ENCODE peak calls at places on chromosomes 11 and 22, in five cellular contexts. B is transverse colon, K is spleen, N is H1, W is endothelial cell of umbilical vein. E is an unnamed sample.

GRCh38 chr11:117300301-117300700 is 9.2 kb downstream of the BACE1-AS start:
- DNase-seq in B (peak), K (no peak), W (no peak), N (no peak), E (no peak)

GRCh38 chr22:33332538-33332937 is 274.4 kb upstream of the SYN3 start:
- DNase-seq in N (no peak), W (no peak), B (peak), K (no peak), E (peak)

GRCh38 chr11:100910808-100911207 is 218.8 kb downstream of the PGR start:
- DNase-seq in B (no peak), W (no peak), N (no peak), K (no peak), E (no peak)

GRCh38 chr11:112247198-112247597 is 13.5 kb downstream of the PLET1 start:
- DNase-seq in K (no peak), B (no peak), N (no peak), W (no peak), E (no peak)

GRCh38 chr11:134289167-134289566 is 13.0 kb downstream of the GLB1L3 start:
- DNase-seq in B (no peak), K (no peak), W (no peak), N (no peak), E (no peak)

GRCh38 chr22:32650553-32651345 is 150.8 kb upstream of the TIMP3 start:
- DNase-seq in B (no peak), K (no peak), W (no peak), N (no peak), E (no peak)

GRCh38 chr22:32584650-32585049 is 110.0 kb downstream of the FBXO7 start:
- DNase-seq in K (no peak), B (no peak), N (no peak), W (no peak), E (no peak)

GRCh38 chr11:1421291-1421690 is 31.6 kb downstream of the BRSK2 start:
- DNase-seq in K (no peak), W (no peak), B (no peak), N (no peak), E (no peak)

GRCh38 chr22:23401111-23401909 is 178.8 kb downstream of the IGLL1 start:
- DNase-seq in W (no peak), B (no peak), N (no peak), K (no peak), E (no peak)

GRCh38 chr11:132853886-132854285 is 678.4 kb downstream of the OPCML start:
- DNase-seq in W (no peak), B (no peak), K (no peak), N (no peak), E (no peak)

GRCh38 chr11:89177691-89178231 is at the start of gene TYR:
- DNase-seq in B (no peak), W (no peak), N (no peak), K (no peak), E (no peak)

GRCh38 chr11:68008381-68009337 is 1.5 kb upstream of the ALDH3B1 start:
- DNase-seq in K (peak), W (no peak), B (peak), N (no peak), E (peak)

GRCh38 chr11:24422371-24422770 is 74.5 kb upstream of the LUZP2 start:
- DNase-seq in B (no peak), N (no peak), W (no peak), K (no peak), E (no peak)

GRCh38 chr11:3796346-3796745 is 1.0 kb downstream of the NUP98 start:
- DNase-seq in B (no peak), N (no peak), W (peak), K (no peak), E (no peak)

GRCh38 chr22:47335460-47335859 is 573.0 kb downstream of the TBC1D22A start:
- DNase-seq in K (no peak), B (no peak), W (no peak), N (no peak), E (no peak)

GRCh38 chr11:104799251-104799650 is 99.0 kb downstream of the CASP12 start:
- DNase-seq in K (no peak), B (no peak), W (no peak), N (no peak), E (no peak)

GRCh38 chr22:27472975-27473374 is 328.6 kb downstream of the MN1 start:
- DNase-seq in K (no peak), N (no peak), B (no peak), W (no peak), E (no peak)

GRCh38 chr11:126949066-126949945 is 51.3 kb downstream of the KIRREL3 start:
- DNase-seq in W (no peak), K (no peak), B (no peak), N (no peak), E (no peak)

GRCh38 chr11:56961609-56962008 is 27.1 kb upstream of the OR5AK2 start:
- DNase-seq in B (no peak), N (no peak), W (no peak), K (no peak), E (no peak)

GRCh38 chr11:110076388-110076965 is 16.7 kb upstream of the ZC3H12C start:
- DNase-seq in K (no peak), N (no peak), W (no peak), B (peak), E (no peak)

GRCh38 chr11:11468919-11469318 is 115.9 kb upstream of the CSNK2A3 start:
- DNase-seq in W (no peak), N (no peak), K (no peak), B (no peak), E (no peak)

GRCh38 chr11:74179234-74180126 is 8.4 kb downstream of the PPME1 start:
- DNase-seq in N (no peak), W (peak), K (no peak), B (no peak), E (no peak)

GRCh38 chr11:12216542-12217422 is 106.4 kb downstream of the MICAL2 start:
- DNase-seq in W (peak), B (no peak), N (no peak), K (peak), E (peak)

GRCh38 chr22:32574957-32575893 is 100.6 kb downstream of the FBXO7 start:
- DNase-seq in K (no peak), N (no peak), B (no peak), W (no peak), E (no peak)

GRCh38 chr22:41779889-41780505 is 20.5 kb upstream of the CCDC134 start:
- DNase-seq in K (peak), W (no peak), B (no peak), N (no peak), E (no peak)

GRCh38 chr11:77175021-77175842 is 47.2 kb downstream of the MYO7A start:
- DNase-seq in N (no peak), W (no peak), K (no peak), B (no peak), E (no peak)

GRCh38 chr22:29133603-29134133 is 60.8 kb downstream of the KREMEN1 start:
- DNase-seq in B (no peak), W (no peak), N (no peak), K (no peak), E (no peak)

GRCh38 chr22:25880524-25880923 is 138.5 kb downstream of the MYO18B start:
- DNase-seq in K (no peak), W (no peak), N (no peak), B (no peak), E (no peak)

GRCh38 chr11:96905084-96905641 is 515.4 kb downstream of the JRKL start:
- DNase-seq in B (no peak), N (no peak), K (no peak), W (no peak), E (no peak)

GRCh38 chr11:108632041-108632440 is 32.8 kb upstream of the DDX10 start:
- DNase-seq in B (no peak), W (no peak), N (no peak), K (no peak), E (no peak)
- TF ChIP-seq POLR2AphosphoS5 in B (no peak), W (no peak), N (no peak), K (no peak), E (no peak)

GRCh38 chr22:49727191-49727880 is 100.3 kb downstream of the BRD1 start:
- DNase-seq in K (no peak), B (no peak), W (no peak), N (no peak), E (no peak)
- H3K27ac ChIP-seq in K (no peak), B (no peak), W (no peak), N (no peak), E (no peak)

DNA sequence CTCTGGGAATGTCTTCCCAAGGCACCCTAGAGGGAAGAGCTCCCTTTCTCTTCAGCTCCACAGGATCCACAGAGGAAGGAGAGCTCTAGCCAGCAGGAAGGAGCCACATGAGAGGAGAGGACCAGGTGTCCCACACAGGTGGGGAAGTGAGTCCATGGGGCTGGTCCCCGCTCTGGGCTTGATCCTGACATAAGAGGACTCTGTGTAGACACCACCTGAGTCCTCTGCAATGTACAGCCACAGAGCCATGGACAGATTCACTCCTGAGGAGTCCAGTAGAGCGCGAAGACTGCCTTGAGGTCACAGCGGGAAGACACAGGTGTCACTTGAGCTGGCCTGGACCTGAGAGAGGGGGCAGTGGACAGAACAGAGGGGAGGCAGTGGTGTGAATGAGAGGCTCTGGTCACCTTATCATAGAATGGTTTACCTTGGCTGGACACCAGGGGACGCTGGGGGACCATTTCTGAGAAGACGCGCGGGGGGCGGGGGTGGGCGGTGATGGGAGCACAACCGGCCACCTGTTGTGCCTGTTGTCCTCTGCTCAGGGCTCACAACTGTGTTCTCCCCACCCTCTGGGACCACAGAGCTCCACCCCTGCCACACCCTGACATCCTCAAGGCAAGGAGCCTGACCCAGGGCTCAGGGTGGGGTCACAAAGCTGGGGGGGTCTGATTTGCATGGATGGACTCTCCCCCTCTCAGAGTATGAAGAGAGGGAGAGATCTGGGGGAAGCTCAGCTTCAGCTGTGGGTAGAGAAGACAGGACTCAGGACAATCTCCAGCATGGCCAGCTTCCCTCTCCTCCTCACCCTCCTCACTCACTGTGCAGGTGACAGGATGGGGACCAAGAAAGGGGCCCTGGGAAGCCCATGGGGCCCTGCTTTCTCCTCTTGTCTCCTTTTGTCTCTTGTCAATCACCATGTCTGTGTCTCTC is 128.2 kb downstream of the ZNF280B start:
- DNase-seq in K (peak), N (no peak), W (no peak), B (peak), E (no peak)
- TF ChIP-seq CTCF in K (no peak), N (peak), W (no peak), B (no peak), E (no peak)

DNA sequence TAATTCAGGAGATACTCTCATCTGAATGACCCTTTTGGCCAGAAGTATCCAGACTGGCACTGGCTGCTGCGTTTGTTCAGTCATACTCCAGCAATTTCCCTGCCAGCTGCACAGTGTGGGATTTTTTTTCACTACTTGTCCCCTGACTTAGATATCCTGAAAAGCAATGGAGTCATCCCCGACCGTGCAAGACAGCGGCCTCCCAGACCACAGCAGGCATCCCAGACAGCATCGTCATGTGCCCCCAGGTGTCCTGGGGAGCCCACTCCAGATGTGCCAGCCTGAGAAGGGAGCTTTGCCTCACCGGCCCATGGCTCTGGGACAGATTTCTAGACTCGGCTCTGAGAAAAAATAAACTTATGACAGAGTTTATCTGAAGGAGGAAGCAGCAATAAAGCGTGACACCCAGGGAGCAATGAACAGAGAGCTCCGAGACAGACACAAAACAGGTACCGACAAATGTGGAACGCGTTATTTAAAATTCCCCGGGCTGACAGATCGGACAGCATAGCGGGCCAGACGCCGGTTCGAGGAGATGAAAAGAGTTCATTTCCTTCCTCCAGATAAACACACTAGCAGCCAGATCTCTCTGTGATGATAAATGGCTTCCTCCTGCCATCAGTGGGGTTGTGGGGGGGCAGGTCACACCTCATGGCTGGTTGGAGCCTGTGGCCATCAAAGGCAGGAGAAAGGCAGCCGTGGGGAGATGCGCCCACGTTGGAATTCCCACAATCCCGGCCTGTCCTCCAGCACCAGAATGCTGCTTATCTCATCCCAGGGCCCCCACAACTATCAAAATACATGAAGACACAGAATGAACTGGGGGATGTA is 106.4 kb upstream of the FGF3 start:
- DNase-seq in W (peak), N (no peak), B (no peak), K (peak), E (no peak)
- TF ChIP-seq POLR2AphosphoS5 in W (no peak), N (no peak), B (no peak), K (no peak), E (no peak)

DNA sequence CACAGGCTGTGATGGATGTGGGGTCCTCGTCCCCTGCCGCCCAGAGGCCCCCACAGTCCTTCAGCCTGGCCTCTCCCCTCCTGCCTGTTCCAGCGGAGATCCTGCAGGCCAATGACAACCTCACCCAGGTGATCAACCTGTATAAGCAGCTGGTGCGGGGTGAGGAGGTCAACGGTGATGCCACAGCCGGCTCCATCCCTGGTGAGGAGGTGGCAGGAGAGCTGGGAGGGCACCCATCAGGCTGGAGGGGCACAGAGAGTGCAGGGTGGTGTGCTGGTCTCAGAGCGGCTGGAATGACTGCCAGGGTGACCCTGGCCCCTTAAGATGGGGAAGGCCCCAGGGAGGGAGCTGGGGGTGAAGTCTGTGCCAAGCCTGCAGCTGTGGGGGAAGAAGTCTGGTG is 14.6 kb upstream of the SH3BP1 start:
- DNase-seq in B (no peak), K (no peak), N (no peak), W (no peak), E (no peak)
- H3K27ac ChIP-seq in B (no peak), K (no peak), N (no peak), W (no peak), E (no peak)

E was measured in stomach.